ENCODE peak calls at places on chromosomes 16 and 17, in four cellular contexts. C is mesothelial cell of epicardium; B is CD4-positive, alpha-beta T cell; X is fibroblast of the aortic adventitia. A is an unnamed sample.

GRCh38 chr17:33012522-33013033 is 20.9 kb downstream of the SPACA3 start:
- DNase-seq in C (no peak), B (no peak), X (peak), A (no peak)

GRCh38 chr16:15973460-15973859 is 24.0 kb downstream of the ABCC1 start:
- DNase-seq in C (no peak), B (no peak), X (peak), A (no peak)

GRCh38 chr17:79073706-79074088 is 927 bp upstream of the ENGASE start:
- DNase-seq in C (no peak), B (no peak), X (no peak), A (no peak)

GRCh38 chr16:54331241-54332002 is 44.8 kb upstream of the IRX3 start:
- DNase-seq in C (no peak), B (no peak), X (no peak), A (no peak)

GRCh38 chr17:32275060-32276042 is 9.7 kb downstream of the RHBDL3 start:
- DNase-seq in C (no peak), B (no peak), X (peak), A (no peak)

GRCh38 chr17:77372444-77373297 is 231.9 kb downstream of the SEC14L1 start:
- DNase-seq in C (peak), B (peak), X (peak), A (peak)

GRCh38 chr16:4529085-4530060 is 9.2 kb downstream of the CDIP1 start:
- DNase-seq in C (no peak), B (no peak), X (peak), A (peak)

GRCh38 chr16:56113223-56113622 is 78.1 kb upstream of the GNAO1 start:
- DNase-seq in C (no peak), B (no peak), X (no peak), A (no peak)

GRCh38 chr17:60577147-60577925 is 22.7 kb upstream of the PPM1D start:
- DNase-seq in C (no peak), B (no peak), X (peak), A (peak)
- TF ChIP-seq CTCF in C (no peak), B (peak), X (peak), A (peak)

GRCh38 chr17:62727916-62728672 is 80.0 kb downstream of the MARCHF10 start:
- DNase-seq in C (no peak), B (no peak), X (no peak), A (no peak)
- TF ChIP-seq CTCF in C (no peak), B (no peak), X (no peak), A (peak)

GRCh38 chr17:1200440-1200839 is 20.7 kb upstream of the ABR start:
- DNase-seq in C (no peak), B (no peak), X (no peak), A (no peak)
- TF ChIP-seq CTCF in C (no peak), B (no peak), X (no peak), A (no peak)

GRCh38 chr16:588889-589657 is 793 bp upstream of the RAB40C start:
- DNase-seq in C (peak), B (peak), X (peak), A (peak)
- TF ChIP-seq CTCF in C (no peak), B (no peak), X (no peak), A (no peak)

GRCh38 chr16:50371936-50372595 is 3.3 kb upstream of the BRD7 start:
- DNase-seq in C (peak), B (no peak), X (peak), A (no peak)
- TF ChIP-seq CTCF in C (no peak), B (no peak), X (peak), A (no peak)

DNA sequence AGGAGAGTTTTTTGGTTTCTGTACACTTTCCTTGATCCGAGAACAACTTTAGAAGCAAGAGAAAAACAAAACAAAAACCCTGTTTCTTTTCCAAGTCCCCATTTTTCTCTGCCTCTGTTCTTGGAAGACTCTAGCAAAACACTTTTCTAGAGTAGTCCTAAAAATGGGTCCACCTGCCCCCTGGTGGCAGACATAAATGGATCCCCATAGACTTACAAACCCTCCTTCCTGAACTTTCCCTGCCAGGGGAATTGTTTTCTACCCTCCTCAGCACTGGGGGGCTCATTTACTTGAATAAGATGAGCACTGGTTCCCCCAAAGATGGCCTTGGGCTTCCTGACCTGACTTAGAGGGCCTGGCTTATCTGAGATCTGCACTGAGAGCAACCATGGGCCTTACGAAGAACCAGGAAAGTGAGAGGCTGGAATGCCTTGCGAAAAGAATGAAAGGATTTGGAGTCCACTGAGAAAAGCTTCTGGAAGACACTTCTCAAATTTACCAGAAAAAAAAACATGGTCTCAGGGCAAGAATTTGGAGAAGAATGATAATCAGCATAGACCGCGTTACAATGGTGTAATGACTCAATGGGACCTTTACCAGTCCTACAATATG is 48.0 kb upstream of the CDYL2 start:
- DNase-seq in C (no peak), B (no peak), X (peak), A (peak)
- TF ChIP-seq CTCF in C (peak), B (peak), X (peak), A (peak)

GRCh38 chr17:75855310-75856061 is at the start of gene WBP2:
- DNase-seq in C (peak), B (peak), X (peak), A (peak)
- TF ChIP-seq CTCF in C (no peak), B (peak), X (peak), A (peak)

GRCh38 chr16:65700599-65700998 is 578.7 kb upstream of the CDH11 start:
- DNase-seq in C (no peak), B (no peak), X (peak), A (no peak)

GRCh38 chr16:65702707-65703402 is 581.0 kb upstream of the CDH11 start:
- DNase-seq in C (no peak), B (no peak), X (peak), A (no peak)

GRCh38 chr16:65698943-65699342 is 577.1 kb upstream of the CDH11 start:
- DNase-seq in C (no peak), B (no peak), X (peak), A (no peak)

GRCh38 chr16:65697516-65697915 is 575.7 kb upstream of the CDH11 start:
- DNase-seq in C (no peak), B (no peak), X (no peak), A (no peak)

GRCh38 chr16:65697061-65697460 is 575.2 kb upstream of the CDH11 start:
- DNase-seq in C (no peak), B (no peak), X (peak), A (no peak)
- TF ChIP-seq CTCF in C (no peak), B (no peak), X (peak), A (no peak)

GRCh38 chr17:28743243-28744103 is at the start of gene TRAF4:
- DNase-seq in C (peak), B (peak), X (peak), A (peak)
- TF ChIP-seq CTCF in C (no peak), B (no peak), X (peak), A (no peak)